ENCODE peak calls at places on chromosomes 16 and 17, in five cellular contexts. A is lung; M is activated T-cell treated with anti-CD3 and anti-CD28 coated beads, Interleukin-2, amount 50 U/mL, for 72 hours; K is iris pigment epithelial cell; R is cardiac fibroblast. B is an unnamed sample.

GRCh38 chr16:14241631-14242030 is 170.5 kb downstream of the MRTFB start:
- DNase-seq in A (no peak), M (no peak), K (no peak), R (no peak), B (peak)

GRCh38 chr17:2347805-2348685 is 10.7 kb downstream of the SGSM2 start:
- DNase-seq in A (no peak), M (no peak), K (peak), R (peak), B (peak)

GRCh38 chr17:16250635-16251034 is 33.6 kb downstream of the PIGL start:
- DNase-seq in A (no peak), M (no peak), K (peak), R (peak), B (no peak)

GRCh38 chr16:74793571-74793970 is 19.0 kb upstream of the FA2H start:
- DNase-seq in A (no peak), M (no peak), K (no peak), R (no peak), B (no peak)

GRCh38 chr17:47077576-47077975 is 98.5 kb upstream of the RPRML start:
- DNase-seq in A (no peak), M (no peak), K (peak), R (no peak), B (no peak)

GRCh38 chr16:87636050-87636684 is 33.9 kb downstream of the JPH3 start:
- DNase-seq in A (peak), M (peak), K (peak), R (peak), B (peak)

GRCh38 chr16:49854227-49855203 is 1.4 kb downstream of the ZNF423 start:
- DNase-seq in A (no peak), M (peak), K (no peak), R (peak), B (no peak)

GRCh38 chr16:86971251-86971650 is 345.9 kb downstream of the C16orf95 start:
- DNase-seq in A (no peak), M (no peak), K (no peak), R (no peak), B (no peak)

GRCh38 chr16:27617678-27618077 is 67.7 kb downstream of the KATNIP start:
- DNase-seq in A (no peak), M (no peak), K (no peak), R (no peak), B (no peak)

GRCh38 chr16:87295259-87295658 is 21.9 kb downstream of the C16orf95 start:
- DNase-seq in A (no peak), M (no peak), K (peak), R (no peak), B (no peak)

GRCh38 chr17:50270430-50271172 is 3.7 kb upstream of the TMEM92 start:
- DNase-seq in A (peak), M (no peak), K (peak), R (peak), B (no peak)

GRCh38 chr16:8585942-8586341 is 4.4 kb downstream of the TMEM114 start:
- DNase-seq in A (no peak), M (no peak), K (no peak), R (no peak), B (no peak)

GRCh38 chr16:55773859-55774549 is 58.9 kb downstream of the CES1 start:
- DNase-seq in A (no peak), M (no peak), K (no peak), R (no peak), B (no peak)

B was measured in stromal cell of bone marrow.